ENCODE peak calls at places on chromosomes 3 and 15, in six cellular contexts. One of them, this sample, is unnamed.

GRCh38 chr3:138103466-138103865 is 11.9 kb downstream of the DZIP1L start:
- DNase-seq in GM20000: no peak
- DNase-seq in tibial artery: no peak
- DNase-seq in MM.1S: no peak
- DNase-seq in AG10803: no peak
- DNase-seq in upper lobe of right lung: no peak
- DNase-seq in this sample: no peak

GRCh38 chr3:15955968-15956367 is 158.2 kb upstream of the ANKRD28 start:
- DNase-seq in GM20000: no peak
- DNase-seq in tibial artery: no peak
- DNase-seq in MM.1S: no peak
- DNase-seq in AG10803: no peak
- DNase-seq in upper lobe of right lung: no peak
- DNase-seq in this sample: no peak

GRCh38 chr3:137110392-137110996 is 152.7 kb downstream of the IL20RB start:
- DNase-seq in GM20000: peak; percentile 34
- DNase-seq in tibial artery: no peak
- DNase-seq in MM.1S: peak; percentile 53
- DNase-seq in AG10803: peak; percentile 28
- DNase-seq in upper lobe of right lung: no peak
- DNase-seq in this sample: no peak

GRCh38 chr3:106830334-106830733 is 546.9 kb upstream of the CCDC54 start:
- DNase-seq in GM20000: no peak
- DNase-seq in tibial artery: no peak
- DNase-seq in MM.1S: no peak
- DNase-seq in AG10803: no peak
- DNase-seq in upper lobe of right lung: no peak
- DNase-seq in this sample: no peak

GRCh38 chr3:16402451-16402850 is 111.0 kb downstream of the RFTN1 start:
- DNase-seq in GM20000: no peak
- DNase-seq in tibial artery: no peak
- DNase-seq in MM.1S: no peak
- DNase-seq in AG10803: peak; percentile 60
- DNase-seq in upper lobe of right lung: no peak
- DNase-seq in this sample: no peak

GRCh38 chr15:67927501-67928156 is 87.8 kb upstream of the RNU6-1 start:
- DNase-seq in GM20000: no peak
- DNase-seq in tibial artery: peak; percentile 91
- DNase-seq in MM.1S: no peak
- DNase-seq in AG10803: peak; percentile 39
- DNase-seq in upper lobe of right lung: peak; percentile 86
- DNase-seq in this sample: peak; percentile 52

GRCh38 chr3:171810278-171811058 is at the start of gene PLD1:
- DNase-seq in GM20000: peak; percentile 77
- DNase-seq in tibial artery: peak; percentile 91
- DNase-seq in MM.1S: peak; percentile 86
- DNase-seq in AG10803: peak; percentile 88
- DNase-seq in upper lobe of right lung: peak; percentile 95
- DNase-seq in this sample: no peak

GRCh38 chr3:60431599-60431958 is 819.7 kb downstream of the FHIT start:
- DNase-seq in GM20000: no peak
- DNase-seq in tibial artery: no peak
- DNase-seq in MM.1S: no peak
- DNase-seq in AG10803: peak; percentile 25
- DNase-seq in upper lobe of right lung: no peak
- DNase-seq in this sample: no peak

DNA sequence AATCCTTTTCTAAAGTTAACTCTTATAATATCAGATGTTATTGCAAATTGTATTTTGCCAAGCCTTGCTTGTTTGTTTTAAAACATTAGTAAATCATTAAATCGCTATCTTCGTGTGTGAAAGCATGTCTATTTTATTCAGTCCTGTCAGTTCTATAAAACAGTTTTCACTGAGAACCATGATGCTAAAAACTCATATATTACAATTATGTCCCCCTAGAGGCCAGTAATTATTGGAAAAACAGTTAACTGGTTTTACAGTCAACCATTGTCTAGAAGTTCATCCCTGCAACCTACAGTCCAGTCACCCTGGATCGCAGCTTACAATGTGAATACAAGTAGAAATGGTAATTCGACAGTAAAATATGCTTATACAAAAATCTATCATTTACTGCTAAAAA is 311.5 kb upstream of the ROBO2 start:
- DNase-seq in GM20000: no peak
- DNase-seq in tibial artery: no peak
- DNase-seq in MM.1S: no peak
- DNase-seq in AG10803: no peak
- DNase-seq in upper lobe of right lung: no peak
- DNase-seq in this sample: no peak
- TF ChIP-seq CTCF in GM20000: no peak
- TF ChIP-seq CTCF in tibial artery: no peak
- TF ChIP-seq CTCF in MM.1S: no peak
- TF ChIP-seq CTCF in AG10803: no peak
- TF ChIP-seq CTCF in upper lobe of right lung: no peak
- TF ChIP-seq CTCF in this sample: no peak

DNA sequence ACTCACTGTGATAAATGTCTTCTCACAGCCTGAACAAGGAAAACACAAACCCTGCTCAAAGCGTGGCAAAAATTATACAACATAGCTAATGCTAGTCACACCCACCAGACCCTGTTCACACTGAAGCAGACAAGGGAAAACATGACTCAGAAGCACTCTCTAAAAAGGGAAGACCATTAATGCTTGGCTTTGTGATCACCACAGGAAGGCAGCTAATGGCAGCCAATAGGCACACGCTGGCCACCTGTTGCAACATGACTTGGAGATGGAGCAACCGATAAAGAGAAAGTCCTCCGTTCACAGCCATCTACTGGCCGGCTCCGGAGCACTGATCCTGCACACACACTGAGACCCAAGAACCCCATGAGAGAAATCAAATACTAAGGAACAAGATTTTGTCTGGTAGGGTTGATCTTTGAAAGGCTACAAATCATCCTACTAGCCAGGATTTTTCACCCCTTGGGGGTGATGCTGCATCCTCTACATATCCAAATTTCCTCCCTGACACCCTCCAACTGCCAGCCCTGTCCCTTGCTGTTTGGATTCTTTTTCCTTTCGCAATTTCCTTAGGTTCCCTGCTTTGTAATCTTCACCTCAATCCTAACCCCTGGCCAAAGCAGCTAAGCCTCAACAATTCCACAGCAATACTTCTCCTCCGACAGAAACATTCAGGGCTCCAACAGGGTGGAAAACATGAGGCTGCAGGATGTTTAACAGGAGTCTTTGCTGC is 3.2 kb downstream of the ZXDC start:
- DNase-seq in GM20000: peak; percentile 43
- DNase-seq in tibial artery: peak; percentile 88
- DNase-seq in MM.1S: no peak
- DNase-seq in AG10803: peak; percentile 96
- DNase-seq in upper lobe of right lung: peak; percentile 85
- DNase-seq in this sample: peak; percentile 55
- TF ChIP-seq CTCF in GM20000: no peak
- TF ChIP-seq CTCF in tibial artery: no peak
- TF ChIP-seq CTCF in MM.1S: no peak
- TF ChIP-seq CTCF in AG10803: peak; percentile 39
- TF ChIP-seq CTCF in upper lobe of right lung: peak; percentile 29
- TF ChIP-seq CTCF in this sample: no peak

GRCh38 chr15:85444329-85444605 is 63.9 kb downstream of the AKAP13 start:
- DNase-seq in GM20000: no peak
- DNase-seq in tibial artery: no peak
- DNase-seq in MM.1S: no peak
- DNase-seq in AG10803: no peak
- DNase-seq in upper lobe of right lung: no peak
- DNase-seq in this sample: no peak

GRCh38 chr15:85440451-85440850 is 60.0 kb downstream of the AKAP13 start:
- DNase-seq in GM20000: peak; percentile 47
- DNase-seq in tibial artery: no peak
- DNase-seq in MM.1S: no peak
- DNase-seq in AG10803: no peak
- DNase-seq in upper lobe of right lung: no peak
- DNase-seq in this sample: no peak

GRCh38 chr15:85445361-85445760 is 65.0 kb downstream of the AKAP13 start:
- DNase-seq in GM20000: no peak
- DNase-seq in tibial artery: no peak
- DNase-seq in MM.1S: no peak
- DNase-seq in AG10803: no peak
- DNase-seq in upper lobe of right lung: no peak
- DNase-seq in this sample: no peak

GRCh38 chr15:85443046-85443445 is 62.6 kb downstream of the AKAP13 start:
- DNase-seq in GM20000: no peak
- DNase-seq in tibial artery: no peak
- DNase-seq in MM.1S: no peak
- DNase-seq in AG10803: no peak
- DNase-seq in upper lobe of right lung: no peak
- DNase-seq in this sample: no peak

GRCh38 chr15:85443593-85444328 is 63.4 kb downstream of the AKAP13 start:
- DNase-seq in GM20000: no peak
- DNase-seq in tibial artery: no peak
- DNase-seq in MM.1S: peak; percentile 48
- DNase-seq in AG10803: peak; percentile 33
- DNase-seq in upper lobe of right lung: no peak
- DNase-seq in this sample: no peak
- TF ChIP-seq CTCF in GM20000: no peak
- TF ChIP-seq CTCF in tibial artery: no peak
- TF ChIP-seq CTCF in MM.1S: no peak
- TF ChIP-seq CTCF in AG10803: no peak
- TF ChIP-seq CTCF in upper lobe of right lung: no peak
- TF ChIP-seq CTCF in this sample: no peak

GRCh38 chr15:25248583-25249235 is 190.1 kb downstream of the UBE3A start:
- DNase-seq in GM20000: no peak
- DNase-seq in tibial artery: peak; percentile 61
- DNase-seq in MM.1S: no peak
- DNase-seq in AG10803: no peak
- DNase-seq in upper lobe of right lung: peak; percentile 54
- DNase-seq in this sample: peak; percentile 6
- TF ChIP-seq CTCF in GM20000: no peak
- TF ChIP-seq CTCF in tibial artery: no peak
- TF ChIP-seq CTCF in MM.1S: no peak
- TF ChIP-seq CTCF in AG10803: no peak
- TF ChIP-seq CTCF in upper lobe of right lung: no peak
- TF ChIP-seq CTCF in this sample: no peak

DNA sequence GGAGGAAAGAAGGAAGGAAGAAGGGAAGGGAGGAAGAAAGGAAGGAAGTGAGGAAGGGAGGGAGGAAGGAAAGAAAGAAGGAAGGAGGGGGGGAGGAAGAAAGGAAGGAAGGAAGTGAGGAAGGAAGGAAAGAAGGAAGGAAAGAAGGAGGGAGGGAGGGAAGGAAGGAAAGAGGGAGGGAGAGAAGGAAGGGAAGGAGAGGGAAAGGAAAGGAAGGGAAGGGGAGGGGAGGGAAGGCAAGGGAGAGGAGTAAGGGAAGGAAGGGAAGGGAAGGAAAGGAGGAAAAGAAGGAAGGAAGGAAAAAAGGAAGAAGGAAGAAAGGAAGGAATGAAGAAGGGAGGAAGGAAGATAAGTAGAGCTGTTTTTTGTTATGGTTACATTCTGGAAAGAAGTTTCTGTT is 141.2 kb downstream of the LRRC3B start:
- DNase-seq in GM20000: no peak
- DNase-seq in tibial artery: no peak
- DNase-seq in MM.1S: no peak
- DNase-seq in AG10803: no peak
- DNase-seq in upper lobe of right lung: no peak
- DNase-seq in this sample: no peak
- TF ChIP-seq CTCF in GM20000: no peak
- TF ChIP-seq CTCF in tibial artery: no peak
- TF ChIP-seq CTCF in MM.1S: no peak
- TF ChIP-seq CTCF in AG10803: no peak
- TF ChIP-seq CTCF in upper lobe of right lung: no peak
- TF ChIP-seq CTCF in this sample: no peak